ENCODE peak calls at places on chromosomes 12 and 14, in four cellular contexts. One of them, this sample, is unnamed. For H3K36me3, the result is how much of the 10 kb centered on the place peaks cover.

GRCh38 chr12:49567302-49567610 is 686 bp downstream of the MCRS1 start:
- DNase-seq in thoracic aorta: no peak
- DNase-seq in ovary: no peak
- DNase-seq in DND-41: no peak
- DNase-seq in this sample: no peak

GRCh38 chr14:56491299-56492285 is 88.0 kb upstream of the TMEM260 start:
- DNase-seq in thoracic aorta: no peak
- DNase-seq in DND-41: peak
- DNase-seq in ovary: peak
- DNase-seq in this sample: no peak

GRCh38 chr14:24692382-24693352 is 58.7 kb upstream of the GZMB start:
- DNase-seq in DND-41: peak
- DNase-seq in ovary: no peak
- DNase-seq in thoracic aorta: no peak
- DNase-seq in this sample: no peak

GRCh38 chr14:69615471-69616407 is 4.3 kb downstream of the SUSD6 start:
- DNase-seq in thoracic aorta: no peak
- DNase-seq in ovary: peak
- DNase-seq in DND-41: peak
- DNase-seq in this sample: peak

GRCh38 chr14:61296707-61297502 is 15.8 kb upstream of the TMEM30B start:
- DNase-seq in DND-41: peak
- DNase-seq in thoracic aorta: no peak
- DNase-seq in ovary: no peak
- DNase-seq in this sample: no peak

GRCh38 chr14:60964901-60965300 is 16.0 kb downstream of the TRMT5 start:
- DNase-seq in ovary: no peak
- DNase-seq in thoracic aorta: no peak
- DNase-seq in DND-41: no peak
- DNase-seq in this sample: no peak

GRCh38 chr12:75771023-75771422 is 259.6 kb upstream of the KRR1 start:
- DNase-seq in thoracic aorta: no peak
- DNase-seq in DND-41: no peak
- DNase-seq in ovary: no peak
- DNase-seq in this sample: no peak

GRCh38 chr14:97499790-97500481 is 702.8 kb downstream of the VRK1 start:
- DNase-seq in ovary: no peak
- DNase-seq in thoracic aorta: no peak
- DNase-seq in DND-41: no peak
- DNase-seq in this sample: no peak

GRCh38 chr12:58069268-58069967 is 128.1 kb downstream of the ATP23 start:
- DNase-seq in DND-41: no peak
- DNase-seq in ovary: no peak
- DNase-seq in thoracic aorta: no peak
- DNase-seq in this sample: no peak

GRCh38 chr14:32201816-32202467 is at the start of gene RNU6-7:
- DNase-seq in ovary: peak
- DNase-seq in thoracic aorta: no peak
- DNase-seq in DND-41: no peak
- DNase-seq in this sample: no peak

GRCh38 chr12:53195516-53196420 is 11.3 kb downstream of the ITGB7 start:
- DNase-seq in ovary: no peak
- DNase-seq in DND-41: no peak
- DNase-seq in thoracic aorta: no peak
- DNase-seq in this sample: no peak

GRCh38 chr12:71731439-71732356 is 23.0 kb upstream of the RAB21 start:
- DNase-seq in thoracic aorta: no peak
- DNase-seq in ovary: no peak
- DNase-seq in DND-41: no peak
- DNase-seq in this sample: no peak

GRCh38 chr14:92959189-92959531 is 36.2 kb downstream of the CHGA start:
- DNase-seq in thoracic aorta: no peak
- DNase-seq in ovary: no peak
- DNase-seq in DND-41: no peak
- DNase-seq in this sample: no peak

GRCh38 chr12:1171657-1172056 is 180.6 kb downstream of the ERC1 start:
- DNase-seq in DND-41: no peak
- DNase-seq in ovary: no peak
- DNase-seq in thoracic aorta: no peak
- DNase-seq in this sample: no peak

GRCh38 chr14:74846968-74847549 is 28.9 kb downstream of the PROX2 start:
- DNase-seq in ovary: no peak
- DNase-seq in DND-41: no peak
- DNase-seq in thoracic aorta: no peak
- DNase-seq in this sample: no peak

GRCh38 chr14:101232340-101233015 is 328.8 kb upstream of the DIO3 start:
- DNase-seq in ovary: no peak
- DNase-seq in DND-41: no peak
- DNase-seq in thoracic aorta: no peak
- DNase-seq in this sample: no peak

GRCh38 chr12:49505672-49506071 is 33.2 kb upstream of the KCNH3 start:
- DNase-seq in thoracic aorta: no peak
- DNase-seq in ovary: no peak
- DNase-seq in DND-41: no peak
- DNase-seq in this sample: no peak

GRCh38 chr14:61581955-61582615 is 113.2 kb upstream of the HIF1A start:
- DNase-seq in DND-41: no peak
- DNase-seq in ovary: no peak
- DNase-seq in thoracic aorta: no peak
- DNase-seq in this sample: no peak

GRCh38 chr12:52551466-52551865 is 1.5 kb downstream of the KRT71 start:
- DNase-seq in ovary: no peak
- DNase-seq in thoracic aorta: no peak
- DNase-seq in DND-41: no peak
- DNase-seq in this sample: no peak

GRCh38 chr12:93788853-93789252 is 111.7 kb downstream of the CRADD start:
- DNase-seq in DND-41: peak
- DNase-seq in thoracic aorta: no peak
- DNase-seq in ovary: no peak
- DNase-seq in this sample: no peak

GRCh38 chr12:100163416-100164152 is 20.9 kb upstream of the BLTP3B start:
- DNase-seq in ovary: peak
- DNase-seq in thoracic aorta: peak
- DNase-seq in DND-41: peak
- DNase-seq in this sample: peak

GRCh38 chr14:58477653-58478052 is 50.1 kb downstream of the KIAA0586 start:
- DNase-seq in DND-41: no peak
- DNase-seq in ovary: no peak
- DNase-seq in thoracic aorta: no peak
- DNase-seq in this sample: no peak

GRCh38 chr14:84340938-84341337 is 1189.0 kb upstream of the FLRT2 start:
- DNase-seq in thoracic aorta: no peak
- DNase-seq in ovary: no peak
- DNase-seq in DND-41: no peak
- DNase-seq in this sample: no peak

GRCh38 chr12:56029666-56030293 is 8.9 kb downstream of the IKZF4 start:
- DNase-seq in DND-41: peak
- DNase-seq in thoracic aorta: no peak
- DNase-seq in ovary: peak
- DNase-seq in this sample: peak

GRCh38 chr14:39122330-39123138 is 8.4 kb downstream of the GEMIN2 start:
- DNase-seq in ovary: no peak
- DNase-seq in DND-41: no peak
- DNase-seq in thoracic aorta: no peak
- DNase-seq in this sample: peak

GRCh38 chr14:91123201-91123600 is 9.3 kb downstream of the DGLUCY start:
- DNase-seq in thoracic aorta: no peak
- DNase-seq in ovary: no peak
- DNase-seq in DND-41: no peak
- DNase-seq in this sample: no peak

GRCh38 chr14:32226051-32226450 is 23.0 kb upstream of the RNU6-8 start:
- DNase-seq in ovary: no peak
- DNase-seq in DND-41: no peak
- DNase-seq in thoracic aorta: no peak
- DNase-seq in this sample: no peak

GRCh38 chr12:95848575-95849388 is 10.0 kb upstream of the SNRPF start:
- DNase-seq in thoracic aorta: no peak
- DNase-seq in DND-41: peak
- DNase-seq in ovary: no peak
- DNase-seq in this sample: peak

GRCh38 chr12:14058717-14059116 is 77.3 kb upstream of the GRIN2B start:
- DNase-seq in thoracic aorta: no peak
- DNase-seq in DND-41: no peak
- DNase-seq in ovary: no peak
- DNase-seq in this sample: no peak

GRCh38 chr12:103852498-103852992 is 11.5 kb upstream of the NT5DC3 start:
- DNase-seq in DND-41: no peak
- DNase-seq in ovary: no peak
- DNase-seq in thoracic aorta: no peak
- DNase-seq in this sample: no peak

GRCh38 chr14:77053046-77053841 is 24.7 kb upstream of the IRF2BPL start:
- DNase-seq in ovary: peak
- DNase-seq in thoracic aorta: no peak
- DNase-seq in DND-41: peak
- DNase-seq in this sample: peak

GRCh38 chr12:44694027-44694426 is 182.1 kb downstream of the NELL2 start:
- DNase-seq in thoracic aorta: no peak
- DNase-seq in ovary: no peak
- DNase-seq in DND-41: no peak
- DNase-seq in this sample: no peak

GRCh38 chr14:59278111-59278510 is 89.6 kb downstream of the DAAM1 start:
- DNase-seq in DND-41: no peak
- DNase-seq in ovary: no peak
- DNase-seq in thoracic aorta: no peak
- DNase-seq in this sample: no peak

GRCh38 chr14:22379727-22380126 is 209.3 kb downstream of the DAD1 start:
- DNase-seq in thoracic aorta: no peak
- DNase-seq in ovary: no peak
- DNase-seq in DND-41: no peak
- DNase-seq in this sample: no peak

GRCh38 chr12:124679533-124680371 is 112.3 kb upstream of the NCOR2 start:
- DNase-seq in thoracic aorta: no peak
- DNase-seq in DND-41: no peak
- DNase-seq in ovary: no peak
- DNase-seq in this sample: no peak

GRCh38 chr12:49987620-49988303 is 15.0 kb downstream of the AQP6 start:
- DNase-seq in thoracic aorta: no peak
- DNase-seq in ovary: no peak
- DNase-seq in DND-41: no peak
- DNase-seq in this sample: no peak

GRCh38 chr12:19166387-19166786 is 36.9 kb downstream of the PLEKHA5 start:
- DNase-seq in ovary: no peak
- DNase-seq in DND-41: no peak
- DNase-seq in thoracic aorta: no peak
- DNase-seq in this sample: no peak
- H3K36me3 ChIP-seq in ovary: under half
- H3K36me3 ChIP-seq in DND-41: under half
- H3K36me3 ChIP-seq in thoracic aorta: under half
- H3K36me3 ChIP-seq in this sample: under half

DNA sequence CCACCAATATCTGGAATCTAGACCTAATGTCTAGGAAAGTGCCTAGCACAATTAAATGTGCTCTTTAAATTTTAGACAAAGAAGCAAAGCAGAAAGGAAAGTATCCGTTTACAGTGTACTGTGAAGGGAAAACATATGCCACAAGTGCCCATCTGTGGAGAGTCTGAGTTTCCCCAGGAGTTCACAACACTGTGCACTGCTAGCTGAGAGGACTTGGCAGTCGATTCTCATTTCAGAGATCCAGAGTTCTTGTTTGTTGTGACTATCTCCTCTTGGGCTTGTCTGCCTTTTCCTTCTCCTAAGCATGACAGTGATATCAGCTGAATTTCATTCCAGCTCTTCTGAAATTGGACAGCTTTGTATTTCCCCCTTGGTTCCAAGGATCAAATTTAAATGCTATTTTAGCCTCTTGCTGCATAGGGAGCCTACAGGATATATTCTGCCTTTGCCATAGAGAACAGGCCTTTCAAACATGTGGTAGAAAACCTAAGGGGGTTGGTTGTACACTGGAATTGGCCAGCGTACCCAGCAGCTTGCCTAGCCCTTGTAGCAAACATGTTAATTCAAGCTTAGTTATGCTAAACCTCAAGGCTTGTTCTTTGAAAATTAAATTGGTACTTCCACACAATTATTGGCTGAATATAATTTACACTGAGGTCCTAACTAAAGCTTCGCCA is 259.1 kb upstream of the NOVA1 start:
- DNase-seq in ovary: peak
- DNase-seq in thoracic aorta: no peak
- DNase-seq in DND-41: no peak
- DNase-seq in this sample: no peak
- H3K27ac ChIP-seq in ovary: no peak
- H3K27ac ChIP-seq in thoracic aorta: no peak
- H3K27ac ChIP-seq in DND-41: no peak
- H3K27ac ChIP-seq in this sample: no peak

GRCh38 chr12:131332224-131332623 is 378.5 kb downstream of the ADGRD1 start:
- DNase-seq in DND-41: no peak
- DNase-seq in ovary: no peak
- DNase-seq in thoracic aorta: no peak
- DNase-seq in this sample: no peak
- H3K4me3 ChIP-seq in DND-41: no peak
- H3K4me3 ChIP-seq in ovary: no peak
- H3K4me3 ChIP-seq in thoracic aorta: no peak
- H3K4me3 ChIP-seq in this sample: no peak

DNA sequence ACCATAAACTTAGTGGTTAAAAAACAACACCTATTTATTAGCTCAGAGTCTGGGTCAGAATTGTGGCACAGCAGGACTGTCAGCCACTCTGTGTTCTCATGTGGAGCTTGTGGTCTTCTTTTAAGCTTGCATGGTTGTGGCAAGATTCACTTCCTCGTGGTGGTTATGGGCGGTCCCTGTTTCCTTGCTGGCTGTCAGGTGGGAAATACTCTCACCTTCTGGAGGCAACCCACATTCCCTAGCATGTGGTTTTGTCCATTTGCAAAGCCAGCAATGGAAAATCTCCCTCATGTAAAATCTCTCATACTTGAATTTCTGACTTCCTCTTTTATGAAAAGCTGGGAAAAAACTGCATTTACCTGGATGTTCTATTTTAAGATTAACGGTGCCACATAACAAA is 229.8 kb downstream of the ALX1 start:
- DNase-seq in thoracic aorta: no peak
- DNase-seq in DND-41: no peak
- DNase-seq in ovary: no peak
- DNase-seq in this sample: no peak
- H3K36me3 ChIP-seq in thoracic aorta: under half
- H3K36me3 ChIP-seq in DND-41: under half
- H3K36me3 ChIP-seq in ovary: under half
- H3K36me3 ChIP-seq in this sample: under half